ENCODE peak calls at places on chromosome 11, in ten cellular contexts. B, M, Y, U, Q, E, O, V, L and X are unnamed samples.

GRCh38 chr11:79235696-79236095 is 205.1 kb downstream of the TENM4 start:
- DNase-seq in B (no peak), M (no peak), Y (no peak), U (no peak), Q (no peak), E (no peak), O (no peak), V (no peak), L (no peak), X (no peak)

GRCh38 chr11:75066061-75066460 is 30.6 kb downstream of the OR2AT4 start:
- DNase-seq in B (no peak), M (no peak), Y (no peak), U (peak; percentile 55), Q (no peak), E (no peak), O (no peak), V (no peak), L (no peak), X (no peak)

GRCh38 chr11:120956710-120957500 is 67.0 kb upstream of the TBCEL start:
- DNase-seq in B (no peak), M (peak; percentile 16), Y (no peak), U (no peak), Q (no peak), E (no peak), O (peak; percentile 34), V (no peak), L (no peak), X (no peak)

GRCh38 chr11:75428301-75428724 is 4.7 kb downstream of the KLHL35 start:
- DNase-seq in B (peak; percentile 95), M (no peak), Y (peak; percentile 77), U (peak; percentile 83), Q (no peak), E (peak; percentile 44), O (peak; percentile 88), V (peak; percentile 88), L (no peak), X (peak; percentile 64)

GRCh38 chr11:119511601-119512000 is 88.6 kb upstream of the THY1 start:
- DNase-seq in B (no peak), M (no peak), Y (no peak), U (no peak), Q (no peak), E (no peak), O (no peak), V (no peak), L (no peak), X (no peak)

GRCh38 chr11:61868601-61869476 is 22.5 kb downstream of the FADS3 start:
- DNase-seq in B (no peak), M (no peak), Y (no peak), U (no peak), Q (no peak), E (no peak), O (no peak), V (no peak), L (peak; percentile 82), X (no peak)

GRCh38 chr11:57568330-57568766 is 876 bp upstream of the UBE2L6 start:
- DNase-seq in B (peak; percentile 47), M (peak; percentile 85), Y (no peak), U (peak; percentile 51), Q (peak; percentile 14), E (no peak), O (no peak), V (no peak), L (no peak), X (peak; percentile 95)

GRCh38 chr11:134019500-134019899 is 49.4 kb upstream of the JAM3 start:
- DNase-seq in B (no peak), M (no peak), Y (no peak), U (no peak), Q (no peak), E (no peak), O (no peak), V (no peak), L (no peak), X (no peak)

GRCh38 chr11:69080361-69080973 is 31.7 kb downstream of the TPCN2 start:
- DNase-seq in B (peak; percentile 51), M (no peak), Y (no peak), U (peak; percentile 61), Q (no peak), E (no peak), O (no peak), V (no peak), L (peak; percentile 89), X (no peak)

GRCh38 chr11:72704783-72705287 is 30.6 kb upstream of the PDE2A start:
- DNase-seq in B (no peak), M (no peak), Y (no peak), U (no peak), Q (no peak), E (no peak), O (no peak), V (no peak), L (no peak), X (no peak)

GRCh38 chr11:72975778-72976520 is 161.7 kb downstream of the ATG16L2 start:
- DNase-seq in B (peak; percentile 78), M (no peak), Y (no peak), U (peak; percentile 91), Q (peak; percentile 84), E (no peak), O (no peak), V (no peak), L (no peak), X (no peak)

GRCh38 chr11:120917536-120918239 is 106.2 kb upstream of the TBCEL start:
- DNase-seq in B (no peak), M (no peak), Y (no peak), U (no peak), Q (no peak), E (no peak), O (no peak), V (peak; percentile 18), L (no peak), X (no peak)

GRCh38 chr11:7299393-7299792 is 47.7 kb downstream of the SYT9 start:
- DNase-seq in B (no peak), M (no peak), Y (no peak), U (no peak), Q (no peak), E (no peak), O (no peak), V (no peak), L (no peak), X (no peak)
- TF ChIP-seq CTCF in B (no peak), M (no peak), Y (no peak), U (peak; percentile 4), Q (no peak), E (no peak), O (no peak), V (no peak), L (no peak), X (no peak)

GRCh38 chr11:94169516-94169915 is 40.9 kb downstream of the PANX1 start:
- DNase-seq in B (no peak), M (no peak), Y (no peak), U (no peak), Q (no peak), E (no peak), O (no peak), V (no peak), L (no peak), X (no peak)

GRCh38 chr11:94169930-94170329 is 41.3 kb downstream of the PANX1 start:
- DNase-seq in B (no peak), M (no peak), Y (no peak), U (no peak), Q (no peak), E (no peak), O (no peak), V (no peak), L (no peak), X (no peak)

GRCh38 chr11:94168882-94169281 is 40.2 kb downstream of the PANX1 start:
- DNase-seq in B (no peak), M (no peak), Y (no peak), U (no peak), Q (no peak), E (no peak), O (no peak), V (no peak), L (no peak), X (no peak)

GRCh38 chr11:94170953-94171352 is 42.3 kb downstream of the PANX1 start:
- DNase-seq in B (no peak), M (no peak), Y (no peak), U (no peak), Q (no peak), E (no peak), O (no peak), V (no peak), L (no peak), X (no peak)

DNA sequence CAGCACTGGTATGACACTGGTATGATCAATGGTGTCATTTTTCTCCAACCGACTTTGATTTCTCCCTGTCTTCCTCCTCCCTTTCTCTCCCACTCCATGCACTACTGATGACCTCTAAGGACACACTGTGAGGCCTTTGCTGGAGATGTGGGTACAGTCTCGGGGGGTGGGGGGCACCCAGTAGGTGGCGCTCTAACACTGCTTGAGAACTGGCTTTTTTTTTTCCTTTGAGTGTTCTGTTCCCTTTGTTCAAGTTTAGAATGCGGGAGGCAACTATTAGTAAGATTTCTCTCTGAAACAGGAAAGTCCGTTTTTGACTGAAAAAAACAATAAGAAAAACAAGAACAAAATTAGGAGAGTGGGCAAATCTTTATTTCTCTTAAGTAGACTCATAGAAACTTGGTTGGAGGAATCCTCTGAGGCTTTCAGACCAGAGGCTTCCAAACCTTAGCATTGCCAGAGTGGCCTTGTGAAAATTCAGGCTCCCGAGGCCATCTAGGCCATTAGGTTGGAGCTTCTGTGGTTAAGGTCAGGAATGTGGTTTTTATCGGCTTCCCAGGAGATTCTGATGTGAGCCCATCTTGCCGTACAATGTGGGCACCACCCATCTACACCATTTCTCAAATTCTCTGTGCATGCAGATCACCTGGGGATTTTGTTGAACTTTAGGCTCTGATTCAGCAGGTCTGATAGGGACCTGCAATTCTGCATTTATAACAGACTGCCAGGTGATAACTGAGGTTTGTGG is 43.2 kb downstream of the PANX1 start:
- DNase-seq in B (no peak), M (peak; percentile 34), Y (no peak), U (no peak), Q (no peak), E (peak; percentile 52), O (peak; percentile 53), V (no peak), L (no peak), X (no peak)
- TF ChIP-seq CTCF in B (peak; percentile 93), M (peak; percentile 81), Y (peak; percentile 65), U (peak; percentile 91), Q (peak; percentile 90), E (peak; percentile 88), O (peak; percentile 67), V (no peak), L (peak; percentile 61), X (peak; percentile 56)

DNA sequence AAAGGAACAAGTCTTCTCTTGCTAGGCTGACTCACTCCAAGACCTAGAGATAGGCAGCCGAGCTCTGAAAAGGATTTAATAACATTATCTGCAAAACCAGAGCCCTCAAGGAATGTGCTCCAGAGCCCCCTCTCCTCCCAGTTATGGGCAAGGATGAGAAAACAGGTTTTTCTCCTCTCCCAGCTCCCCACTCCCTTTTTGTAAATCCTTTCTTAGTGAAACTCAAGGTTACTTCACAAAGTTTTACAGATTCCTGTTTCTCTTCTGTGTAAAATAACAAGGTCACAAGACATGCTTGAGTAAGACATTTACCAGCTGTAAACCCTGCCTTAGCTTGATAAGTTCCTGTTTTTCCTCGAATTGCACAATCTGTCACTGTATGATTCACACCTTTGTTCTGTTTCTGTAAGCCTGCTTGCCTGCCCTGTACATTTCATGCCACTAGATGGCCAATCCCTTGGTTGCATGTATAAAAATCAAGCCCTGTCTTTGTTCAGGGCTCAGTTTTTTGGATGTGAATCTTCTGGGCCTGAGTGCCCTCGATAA is 489.4 kb downstream of the KCNA4 start:
- DNase-seq in B (peak; percentile 67), M (peak; percentile 45), Y (no peak), U (peak; percentile 80), Q (peak; percentile 3), E (no peak), O (no peak), V (no peak), L (no peak), X (no peak)
- TF ChIP-seq CTCF in B (peak; percentile 64), M (peak; percentile 64), Y (no peak), U (no peak), Q (peak; percentile 25), E (peak; percentile 63), O (no peak), V (no peak), L (peak; percentile 22), X (peak; percentile 66)

GRCh38 chr11:96091476-96091875 is 167.6 kb upstream of the MTMR2 start:
- DNase-seq in B (peak; percentile 39), M (no peak), Y (no peak), U (no peak), Q (no peak), E (no peak), O (no peak), V (no peak), L (no peak), X (no peak)
- TF ChIP-seq CTCF in B (no peak), M (no peak), Y (no peak), U (no peak), Q (peak; percentile 10), E (no peak), O (peak; percentile 19), V (no peak), L (no peak), X (no peak)